ENCODE peak calls at places on chromosomes 1 and 21, in five cellular contexts. J is CD8-positive, alpha-beta T cell; X is ovary; A is prostate gland; P is upper lobe of right lung. V is an unnamed sample. For H3K9me3, the result is how much of the 10 kb centered on the place peaks cover.

GRCh38 chr1:23910553-23911246 is 2.5 kb downstream of the CNR2 start:
- DNase-seq in J (no peak), X (no peak), P (no peak), A (no peak), V (no peak)

GRCh38 chr1:34277150-34277549 is 100.4 kb downstream of the C1orf94 start:
- DNase-seq in P (no peak), X (no peak), J (no peak), A (no peak), V (no peak)

GRCh38 chr21:43210454-43211084 is 41.8 kb downstream of the CRYAA start:
- DNase-seq in X (no peak), J (no peak), P (peak), A (peak), V (peak)

GRCh38 chr1:5909576-5910275 is 82.5 kb downstream of the NPHP4 start:
- DNase-seq in A (no peak), P (no peak), J (no peak), X (no peak), V (no peak)

GRCh38 chr1:3817821-3818597 is 21.7 kb upstream of the LRRC47 start:
- DNase-seq in X (no peak), J (no peak), P (peak), A (no peak), V (no peak)

GRCh38 chr1:69846267-69846666 is 278.5 kb downstream of the LRRC7 start:
- DNase-seq in J (no peak), P (no peak), A (no peak), X (no peak), V (no peak)

GRCh38 chr1:65762081-65762862 is 30.4 kb upstream of the PDE4B start:
- DNase-seq in J (no peak), X (no peak), A (no peak), P (no peak), V (no peak)

GRCh38 chr1:107480548-107480947 is 339.7 kb downstream of the NTNG1 start:
- DNase-seq in P (no peak), X (no peak), A (no peak), J (no peak), V (no peak)

GRCh38 chr1:10637400-10637799 is 159.0 kb downstream of the CASZ1 start:
- DNase-seq in A (no peak), X (no peak), P (no peak), J (no peak), V (no peak)

GRCh38 chr1:7948950-7949349 is 8.3 kb upstream of the TNFRSF9 start:
- DNase-seq in X (no peak), A (no peak), J (peak), P (no peak), V (no peak)

GRCh38 chr1:82318265-82318664 is 517.5 kb downstream of the ADGRL2 start:
- DNase-seq in A (no peak), J (no peak), P (no peak), X (no peak), V (no peak)

GRCh38 chr1:16173447-16174260 is 17.8 kb upstream of the EPHA2 start:
- DNase-seq in J (no peak), A (peak), P (peak), X (no peak), V (peak)

GRCh38 chr21:45150630-45151265 is 76.4 kb downstream of the ADARB1 start:
- DNase-seq in X (no peak), P (no peak), A (no peak), J (no peak), V (no peak)

GRCh38 chr1:94237291-94238226 is at the start of gene ARHGAP29:
- DNase-seq in X (peak), J (peak), P (peak), A (peak), V (peak)

GRCh38 chr1:231446138-231446537 is 24.1 kb upstream of the EGLN1 start:
- DNase-seq in P (no peak), J (no peak), X (no peak), A (no peak), V (no peak)

GRCh38 chr1:197356723-197357533 is 88.9 kb downstream of the CRB1 start:
- DNase-seq in J (no peak), A (no peak), X (peak), P (no peak), V (no peak)

GRCh38 chr1:27382950-27383627 is at the start of gene CD164L2:
- DNase-seq in X (no peak), A (peak), P (peak), J (peak), V (no peak)

GRCh38 chr21:32135401-32136363 is 143.2 kb downstream of the MIS18A start:
- DNase-seq in J (no peak), X (no peak), P (no peak), A (no peak), V (no peak)

DNA sequence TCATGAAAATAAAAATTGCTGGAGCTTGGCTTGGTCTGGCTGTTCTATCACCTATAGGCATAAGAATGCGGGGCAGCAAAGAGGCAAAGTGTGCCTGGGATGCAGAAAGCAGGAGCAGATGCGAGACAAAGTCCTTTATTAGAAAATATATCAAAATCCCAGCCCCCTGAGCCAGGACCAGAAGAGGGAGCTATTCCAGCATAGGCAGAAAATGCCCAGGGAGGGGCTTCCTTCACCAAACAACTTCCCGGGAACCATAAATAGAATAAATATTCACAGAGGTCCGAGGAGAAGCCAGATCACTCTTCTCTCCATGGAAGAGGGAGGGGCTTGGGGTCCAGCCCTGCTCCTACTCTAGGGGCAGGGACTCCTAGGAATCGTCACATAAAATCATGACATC is 5.0 kb downstream of the PPOX start:
- DNase-seq in J (no peak), P (no peak), X (no peak), A (no peak), V (no peak)
- TF ChIP-seq CTCF in J (no peak), P (no peak), X (no peak), A (no peak), V (no peak)

GRCh38 chr1:89841507-89841906 is 20.7 kb downstream of the LRRC8D start:
- DNase-seq in A (no peak), J (no peak), X (no peak), P (no peak), V (no peak)
- H3K9me3 ChIP-seq in A (under half), J (under half), X (under half), P (under half), V (under half)

GRCh38 chr1:223486366-223486765 is 93.2 kb downstream of the CCDC185 start:
- DNase-seq in X (no peak), P (no peak), J (no peak), A (no peak), V (no peak)
- TF ChIP-seq CTCF in X (no peak), P (peak), J (no peak), A (no peak), V (no peak)

DNA sequence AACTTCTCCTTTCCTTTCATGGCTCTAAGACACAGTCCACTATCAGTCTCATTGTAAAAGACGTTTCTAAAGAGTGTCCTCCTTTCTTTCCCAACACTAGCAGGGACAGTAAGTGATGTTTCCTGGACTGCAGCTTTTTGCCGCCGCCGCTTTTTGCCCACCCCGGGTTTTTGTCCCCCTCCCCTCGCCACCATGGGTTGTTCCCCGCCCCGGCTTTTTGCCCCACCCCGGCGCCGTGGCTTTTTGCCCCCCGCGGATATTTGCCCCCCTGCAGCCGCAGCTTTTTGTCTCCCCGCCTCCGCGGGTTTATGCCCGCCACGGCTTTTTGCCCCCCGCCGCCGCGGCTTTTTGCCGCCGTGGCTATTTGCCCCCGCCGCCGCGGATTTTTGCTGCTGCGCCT is 95.2 kb downstream of the TPTE start:
- DNase-seq in J (no peak), P (peak), X (no peak), A (no peak), V (no peak)
- H3K9me3 ChIP-seq in J (under half), P (under half), X (under half), A (under half), V (under half)

V was measured in RWPE2.